ENCODE peak calls at places on chromosome 20, in six cellular contexts. C, H, L, Y, V and I are unnamed samples.

GRCh38 chr20:54624701-54625472 is 149.5 kb downstream of the DOK5 start:
- DNase-seq in C (peak; percentile 37), V (no peak), Y (no peak), L (no peak), H (peak; percentile 20), I (no peak)

GRCh38 chr20:24650091-24650490 is 180.7 kb downstream of the SYNDIG1 start:
- DNase-seq in Y (peak; percentile 44), H (no peak), V (no peak), L (no peak), C (peak; percentile 78), I (no peak)

GRCh38 chr20:45359406-45360148 is 3.4 kb upstream of the SYS1 start:
- DNase-seq in C (no peak), H (no peak), L (no peak), V (no peak), Y (peak; percentile 89), I (no peak)

GRCh38 chr20:48827880-48828733 is at the start of gene PREX1:
- DNase-seq in L (peak; percentile 82), H (peak; percentile 18), C (peak; percentile 93), V (peak; percentile 84), Y (peak; percentile 70), I (no peak)

GRCh38 chr20:24964518-24964838 is 15.4 kb downstream of the CST7 start:
- DNase-seq in Y (no peak), H (no peak), L (no peak), V (no peak), C (no peak), I (no peak)

GRCh38 chr20:50373674-50374286 is 136.4 kb upstream of the PTPN1 start:
- DNase-seq in L (no peak), Y (peak; percentile 81), H (no peak), C (peak; percentile 23), V (no peak), I (no peak)

GRCh38 chr20:40913224-40913821 is 115.3 kb upstream of the TOP1 start:
- DNase-seq in H (no peak), V (no peak), L (no peak), C (no peak), Y (no peak), I (no peak)

GRCh38 chr20:57480444-57481152 is 44.3 kb downstream of the CTCFL start:
- DNase-seq in L (no peak), H (no peak), V (peak; percentile 21), Y (no peak), C (no peak), I (no peak)

GRCh38 chr20:10297684-10298240 is 79.1 kb downstream of the SNAP25 start:
- DNase-seq in Y (peak; percentile 72), L (no peak), C (peak; percentile 58), V (no peak), H (no peak), I (no peak)

GRCh38 chr20:17961600-17961965 is 7.0 kb downstream of the SNX5 start:
- DNase-seq in H (no peak), C (peak; percentile 39), L (no peak), V (no peak), Y (no peak), I (no peak)

GRCh38 chr20:13995841-13996240 is 525 bp downstream of the MACROD2 start:
- DNase-seq in L (no peak), H (peak; percentile 50), C (peak; percentile 43), V (no peak), Y (peak; percentile 23), I (no peak)

GRCh38 chr20:38673731-38674177 is 50.5 kb upstream of the SLC32A1 start:
- DNase-seq in Y (no peak), H (peak; percentile 44), C (peak; percentile 31), V (no peak), L (no peak), I (no peak)

GRCh38 chr20:33635341-33635740 is 26.8 kb upstream of the C20orf144 start:
- DNase-seq in V (no peak), Y (no peak), L (no peak), H (no peak), C (no peak), I (no peak)

GRCh38 chr20:8837396-8837795 is 231.5 kb upstream of the PLCB4 start:
- DNase-seq in H (no peak), L (no peak), Y (peak; percentile 77), V (no peak), C (peak; percentile 76), I (no peak)

GRCh38 chr20:31494131-31494530 is 19.0 kb downstream of the REM1 start:
- DNase-seq in H (no peak), L (no peak), Y (peak; percentile 81), C (peak; percentile 41), V (no peak), I (no peak)

GRCh38 chr20:44247676-44248419 is 740 bp downstream of the GDAP1L1 start:
- DNase-seq in C (peak; percentile 55), L (peak; percentile 16), H (no peak), Y (peak; percentile 51), V (no peak), I (no peak)

GRCh38 chr20:38126146-38126912 is 38.7 kb downstream of the TGM2 start:
- DNase-seq in Y (peak; percentile 58), V (no peak), L (no peak), C (no peak), H (no peak), I (no peak)

GRCh38 chr20:45405566-45406259 is 2.4 kb upstream of the DBNDD2 start:
- DNase-seq in C (peak; percentile 39), Y (peak; percentile 36), L (no peak), H (peak; percentile 37), V (no peak), I (no peak)

GRCh38 chr20:57476073-57476526 is 48.8 kb downstream of the CTCFL start:
- DNase-seq in V (no peak), L (no peak), C (no peak), Y (no peak), H (no peak), I (no peak)

GRCh38 chr20:46767127-46767761 is 57.8 kb downstream of the SLC2A10 start:
- DNase-seq in L (no peak), H (peak; percentile 59), C (peak; percentile 66), V (no peak), Y (peak; percentile 57), I (no peak)

GRCh38 chr20:38806855-38807655 is 1.6 kb downstream of the PPP1R16B start:
- DNase-seq in L (peak; percentile 32), Y (no peak), V (peak; percentile 66), C (no peak), H (peak; percentile 23), I (no peak)

GRCh38 chr20:48194578-48194977 is 409.3 kb upstream of the SULF2 start:
- DNase-seq in V (no peak), C (no peak), H (peak; percentile 49), Y (no peak), L (no peak), I (no peak)